ENCODE peak calls at places on chromosomes 7 and 10, in six cellular contexts. J is K562, G is H1, R is HCT116, U is SK-N-SH, Z is GM12878. B is an unnamed sample.

GRCh38 chr7:66099551-66100407 is 14.9 kb upstream of the CRCP start:
- DNase-seq in J (peak), G (peak), R (peak), U (no peak), Z (no peak), B (peak)

GRCh38 chr10:60964257-60965235 is 20.6 kb upstream of the RHOBTB1 start:
- DNase-seq in J (peak), G (no peak), R (peak), U (peak), Z (no peak), B (peak)

GRCh38 chr10:78307576-78307975 is 273.9 kb downstream of the RPS24 start:
- DNase-seq in J (no peak), G (no peak), R (no peak), U (no peak), Z (no peak), B (no peak)

GRCh38 chr7:134458341-134458805 is 527 bp downstream of the AKR1B1 start:
- DNase-seq in J (no peak), G (no peak), R (no peak), U (peak), Z (peak), B (no peak)

GRCh38 chr10:63644398-63645142 is 123.4 kb downstream of the REEP3 start:
- DNase-seq in J (no peak), G (no peak), R (no peak), U (no peak), Z (no peak), B (no peak)

GRCh38 chr7:128773604-128774003 is 2.0 kb downstream of the OPN1SW start:
- DNase-seq in J (no peak), G (no peak), R (no peak), U (no peak), Z (no peak), B (no peak)

GRCh38 chr7:101681170-101682007 is 52.3 kb upstream of the MYL10 start:
- DNase-seq in J (no peak), G (no peak), R (peak), U (peak), Z (no peak), B (no peak)

GRCh38 chr10:131874991-131875451 is 25.8 kb upstream of the PPP2R2D start:
- DNase-seq in J (peak), G (peak), R (peak), U (peak), Z (no peak), B (peak)

GRCh38 chr7:158309844-158310763 is 277.5 kb downstream of the PTPRN2 start:
- DNase-seq in J (no peak), G (no peak), R (no peak), U (no peak), Z (no peak), B (no peak)

GRCh38 chr10:24603333-24603732 is 120.4 kb downstream of the ARHGAP21 start:
- DNase-seq in J (no peak), G (no peak), R (no peak), U (no peak), Z (no peak), B (no peak)

GRCh38 chr7:1242129-1242572 is 9.5 kb downstream of the UNCX start:
- DNase-seq in J (no peak), G (no peak), R (no peak), U (no peak), Z (no peak), B (no peak)

GRCh38 chr10:24721254-24722106 is 2.2 kb downstream of the ARHGAP21 start:
- DNase-seq in J (peak), G (no peak), R (no peak), U (peak), Z (no peak), B (no peak)

GRCh38 chr10:118563373-118563890 is 32.0 kb downstream of the PRLHR start:
- DNase-seq in J (no peak), G (no peak), R (no peak), U (no peak), Z (no peak), B (no peak)

GRCh38 chr10:118564114-118564513 is 31.3 kb downstream of the PRLHR start:
- DNase-seq in J (no peak), G (no peak), R (no peak), U (no peak), Z (no peak), B (no peak)

GRCh38 chr10:118562877-118563276 is 32.6 kb downstream of the PRLHR start:
- DNase-seq in J (no peak), G (no peak), R (no peak), U (no peak), Z (no peak), B (no peak)

GRCh38 chr10:118565301-118566075 is 30.0 kb downstream of the PRLHR start:
- DNase-seq in J (no peak), G (no peak), R (no peak), U (no peak), Z (no peak), B (no peak)

GRCh38 chr10:118564652-118565051 is 30.8 kb downstream of the PRLHR start:
- DNase-seq in J (peak), G (no peak), R (no peak), U (peak), Z (no peak), B (peak)
- TF ChIP-seq JUND in J (no peak), G (no peak), R (no peak), U (no peak), Z (no peak), B (no peak)

GRCh38 chr10:38119038-38119437 is 24.9 kb downstream of the ZNF37A start:
- DNase-seq in J (no peak), G (no peak), R (no peak), U (no peak), Z (no peak), B (no peak)

DNA sequence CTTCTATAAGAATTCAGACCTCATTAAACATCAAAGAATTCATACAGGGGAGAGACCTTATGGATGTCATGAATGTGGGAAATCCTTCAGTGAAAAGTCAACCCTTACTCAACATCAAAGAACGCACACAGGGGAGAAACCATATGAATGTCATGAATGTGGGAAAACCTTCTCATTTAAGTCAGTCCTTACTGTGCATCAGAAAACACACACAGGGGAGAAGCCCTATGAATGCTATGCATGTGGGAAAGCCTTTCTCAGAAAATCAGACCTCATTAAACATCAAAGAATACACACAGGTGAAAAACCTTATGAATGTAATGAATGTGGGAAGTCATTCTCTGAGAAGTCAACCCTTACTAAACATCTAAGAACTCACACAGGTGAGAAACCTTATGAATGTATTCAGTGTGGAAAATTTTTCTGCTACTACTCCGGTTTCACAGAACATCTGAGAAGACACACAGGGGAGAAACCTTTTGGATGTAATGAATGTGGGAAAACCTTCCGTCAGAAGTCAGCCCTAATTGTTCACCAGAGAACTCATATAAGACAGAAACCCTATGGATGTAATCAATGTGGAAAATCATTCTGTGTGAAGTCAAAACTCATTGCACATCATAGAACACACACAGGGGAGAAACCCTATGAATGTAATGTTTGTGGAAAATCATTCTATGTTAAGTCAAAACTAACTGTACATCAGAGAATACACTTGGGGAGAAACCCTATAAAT is 24.1 kb downstream of the ZNF37A start:
- DNase-seq in J (no peak), G (no peak), R (peak), U (no peak), Z (no peak), B (peak)
- TF ChIP-seq JUND in J (no peak), G (no peak), R (no peak), U (no peak), Z (no peak), B (no peak)

GRCh38 chr10:17354781-17355180 is 99.6 kb downstream of the ST8SIA6 start:
- DNase-seq in J (no peak), G (no peak), R (no peak), U (no peak), Z (no peak), B (no peak)
- TF ChIP-seq JUND in J (no peak), G (no peak), R (no peak), U (no peak), Z (no peak), B (no peak)

DNA sequence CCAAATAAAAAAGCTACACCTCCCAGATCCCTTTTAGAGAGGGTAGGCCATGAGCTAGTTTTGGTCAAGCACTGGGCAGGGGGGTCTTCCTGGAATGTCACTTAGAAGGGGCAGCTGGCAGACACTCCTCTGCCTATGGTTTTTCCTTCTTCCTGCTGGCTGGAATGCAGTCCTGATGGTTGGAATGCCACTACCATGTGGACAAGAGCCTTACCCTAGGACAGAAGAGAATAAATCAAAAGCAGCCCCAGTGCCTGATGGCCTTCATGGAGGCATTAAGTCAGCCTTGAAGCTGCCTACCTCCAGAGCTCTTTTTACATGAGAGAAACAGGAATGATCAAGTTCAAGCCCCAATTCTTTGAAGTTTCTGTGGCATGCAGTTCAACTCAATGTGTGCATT is 43.5 kb upstream of the SORBS1 start:
- DNase-seq in J (no peak), G (no peak), R (no peak), U (no peak), Z (no peak), B (no peak)
- TF ChIP-seq JUND in J (no peak), G (no peak), R (no peak), U (no peak), Z (no peak), B (no peak)

GRCh38 chr7:55437375-55437774 is 72.2 kb downstream of the LANCL2 start:
- DNase-seq in J (no peak), G (no peak), R (no peak), U (no peak), Z (no peak), B (no peak)

GRCh38 chr7:55438765-55439525 is 73.8 kb downstream of the LANCL2 start:
- DNase-seq in J (no peak), G (no peak), R (no peak), U (peak), Z (no peak), B (no peak)

GRCh38 chr7:55436457-55436856 is 71.3 kb downstream of the LANCL2 start:
- DNase-seq in J (no peak), G (no peak), R (no peak), U (no peak), Z (no peak), B (no peak)

GRCh38 chr7:55439627-55440026 is 74.5 kb downstream of the LANCL2 start:
- DNase-seq in J (no peak), G (no peak), R (no peak), U (peak), Z (no peak), B (no peak)

GRCh38 chr7:55438085-55438764 is 73.1 kb downstream of the LANCL2 start:
- DNase-seq in J (no peak), G (no peak), R (no peak), U (no peak), Z (no peak), B (no peak)
- TF ChIP-seq JUND in J (no peak), G (no peak), R (no peak), U (no peak), Z (no peak), B (no peak)

DNA sequence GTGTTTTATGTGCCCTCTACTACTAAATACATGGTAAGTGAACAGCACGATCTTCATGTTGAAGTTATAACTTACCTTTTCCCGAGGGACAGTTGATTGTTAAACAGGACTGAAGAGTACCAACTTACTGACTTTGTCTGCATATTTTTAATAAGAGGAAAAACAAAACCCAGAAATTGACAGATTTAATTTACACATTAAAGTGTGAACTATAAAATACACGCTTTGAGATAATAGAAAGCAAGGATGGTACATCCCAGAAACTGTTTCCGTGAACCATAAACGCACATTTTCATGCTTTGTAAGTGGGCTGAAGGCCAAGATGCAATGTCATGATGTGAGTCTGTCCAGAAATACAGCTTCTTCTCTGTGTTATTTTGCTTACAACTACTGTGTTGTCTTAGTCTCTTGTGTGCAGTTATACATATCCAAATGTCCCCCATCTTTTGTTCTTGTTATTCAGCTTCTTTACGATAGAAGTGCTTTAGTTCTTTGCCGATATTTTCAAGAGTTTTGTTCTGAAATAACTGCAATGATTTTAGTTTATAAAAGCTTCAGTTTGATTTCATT is 190.1 kb downstream of the MLLT10 start:
- DNase-seq in J (no peak), G (no peak), R (no peak), U (no peak), Z (no peak), B (no peak)
- TF ChIP-seq JUND in J (no peak), G (no peak), R (no peak), U (no peak), Z (no peak), B (no peak)

DNA sequence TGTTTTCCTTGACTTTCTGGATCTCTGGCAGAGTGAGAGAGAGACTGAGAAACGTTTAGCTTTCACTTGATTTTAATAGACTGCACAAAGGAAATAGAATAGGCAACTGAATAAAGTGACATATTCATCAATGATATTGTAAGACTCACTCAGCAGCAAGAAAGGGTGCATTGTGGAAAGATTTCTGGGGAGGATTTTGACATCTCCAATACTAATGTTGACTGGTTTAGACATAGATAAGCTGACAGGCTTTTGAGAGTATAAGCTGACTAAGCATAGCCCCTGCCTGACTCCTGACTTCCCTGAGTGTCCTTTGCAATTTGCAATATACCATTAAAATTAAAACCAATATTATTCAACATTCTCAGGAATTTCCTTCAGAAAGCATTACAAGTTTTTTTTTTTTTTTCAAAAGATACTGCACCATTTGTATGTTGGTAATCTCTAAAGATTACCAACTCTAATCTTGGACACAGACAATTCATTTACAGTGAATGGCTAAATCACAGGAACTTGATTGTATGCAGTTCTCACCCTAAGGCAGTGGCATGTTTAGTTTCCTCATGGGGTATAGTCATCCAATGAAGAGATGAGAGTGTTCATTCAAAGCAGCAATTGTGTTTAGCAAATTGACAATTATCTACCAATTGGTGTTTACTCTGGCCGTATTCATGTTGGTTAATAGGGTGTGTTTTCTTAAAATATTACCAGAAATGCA is 325.6 kb downstream of the SORCS3 start:
- DNase-seq in J (no peak), G (no peak), R (no peak), U (peak), Z (no peak), B (no peak)
- TF ChIP-seq JUND in J (no peak), G (no peak), R (no peak), U (no peak), Z (no peak), B (no peak)

GRCh38 chr7:39464350-39465054 is 101.7 kb upstream of the YAE1 start:
- DNase-seq in J (no peak), G (no peak), R (no peak), U (no peak), Z (no peak), B (no peak)
- TF ChIP-seq JUND in J (no peak), G (no peak), R (no peak), U (no peak), Z (no peak), B (no peak)

GRCh38 chr10:71052261-71052660 is 160.1 kb upstream of the UNC5B start:
- DNase-seq in J (no peak), G (no peak), R (no peak), U (no peak), Z (no peak), B (no peak)
- TF ChIP-seq JUND in J (no peak), G (no peak), R (no peak), U (no peak), Z (no peak), B (no peak)

GRCh38 chr7:113945018-113945938 is 26.5 kb upstream of the PPP1R3A start:
- DNase-seq in J (no peak), G (no peak), R (no peak), U (no peak), Z (no peak), B (peak)
- TF ChIP-seq JUND in J (no peak), G (no peak), R (no peak), U (no peak), Z (no peak), B (no peak)